ENCODE peak calls at places on chromosomes 3 and 15, in ten cellular contexts. V is aorta; E is pancreas; Y is CD4-positive, CD25-positive, alpha-beta regulatory T cell; Z is brain microvascular endothelial cell; H is CD8-positive, alpha-beta memory T cell; F is A549; B is Peyer's patch; W is cardiac muscle cell; N is K562. M is an unnamed sample.

GRCh38 chr3:141659821-141660597 is 78.1 kb upstream of the RNF7 start:
- DNase-seq in F (peak; percentile 47), N (peak; percentile 47), Y (no peak), E (peak; percentile 47), Z (peak; percentile 17), H (no peak), V (peak; percentile 79), B (peak; percentile 57), W (peak; percentile 83), M (peak; percentile 49)

GRCh38 chr3:152257246-152258074 is 11.3 kb upstream of the MBNL1 start:
- DNase-seq in Z (peak; percentile 18), Y (no peak), W (no peak), V (no peak), H (peak; percentile 73), E (no peak), B (no peak), N (no peak), F (no peak), M (no peak)

GRCh38 chr15:22850055-22850454 is 11.6 kb downstream of the NIPA2 start:
- DNase-seq in Y (no peak), B (no peak), W (no peak), F (no peak), Z (peak; percentile 32), V (no peak), E (no peak), H (no peak), N (no peak), M (no peak)

GRCh38 chr3:170410428-170411029 is 8.1 kb upstream of the CLDN11 start:
- DNase-seq in W (peak; percentile 12), N (peak; percentile 59), B (no peak), H (no peak), F (peak; percentile 36), V (no peak), Y (no peak), E (no peak), Z (no peak), M (no peak)

GRCh38 chr15:51281368-51281967 is 56.9 kb downstream of the CYP19A1 start:
- DNase-seq in B (peak; percentile 72), Y (no peak), F (peak; percentile 60), E (peak; percentile 60), W (peak; percentile 76), Z (peak; percentile 47), H (no peak), V (peak; percentile 82), N (peak; percentile 67), M (peak; percentile 85)

GRCh38 chr3:179476215-179476614 is 24.9 kb upstream of the GNB4 start:
- DNase-seq in E (no peak), H (no peak), F (no peak), B (no peak), Z (no peak), Y (no peak), V (no peak), N (peak; percentile 30), W (no peak), M (no peak)

GRCh38 chr15:22263738-22264137 is 183.4 kb downstream of the OR4M2 start:
- DNase-seq in N (no peak), H (no peak), V (no peak), Z (no peak), Y (no peak), E (no peak), B (no peak), F (no peak), W (no peak), M (no peak)

GRCh38 chr3:101281616-101282015 is 38.8 kb downstream of the IMPG2 start:
- DNase-seq in Z (no peak), Y (no peak), E (no peak), V (no peak), W (peak; percentile 48), H (no peak), F (no peak), N (no peak), B (no peak), M (no peak)

GRCh38 chr3:192747746-192748145 is 20.4 kb upstream of the FGF12 start:
- DNase-seq in Z (no peak), W (no peak), N (no peak), Y (no peak), V (no peak), B (no peak), H (no peak), F (no peak), E (no peak), M (no peak)

GRCh38 chr15:92848852-92849598 is 51.1 kb upstream of the CHD2 start:
- DNase-seq in N (peak; percentile 80), E (no peak), W (no peak), B (peak; percentile 66), Z (peak; percentile 39), F (no peak), Y (no peak), V (no peak), H (peak; percentile 67), M (no peak)

GRCh38 chr15:62618432-62618831 is 424.1 kb upstream of the TPM1 start:
- DNase-seq in E (no peak), B (no peak), F (no peak), H (no peak), V (no peak), N (no peak), Z (peak; percentile 65), W (no peak), Y (no peak), M (no peak)

DNA sequence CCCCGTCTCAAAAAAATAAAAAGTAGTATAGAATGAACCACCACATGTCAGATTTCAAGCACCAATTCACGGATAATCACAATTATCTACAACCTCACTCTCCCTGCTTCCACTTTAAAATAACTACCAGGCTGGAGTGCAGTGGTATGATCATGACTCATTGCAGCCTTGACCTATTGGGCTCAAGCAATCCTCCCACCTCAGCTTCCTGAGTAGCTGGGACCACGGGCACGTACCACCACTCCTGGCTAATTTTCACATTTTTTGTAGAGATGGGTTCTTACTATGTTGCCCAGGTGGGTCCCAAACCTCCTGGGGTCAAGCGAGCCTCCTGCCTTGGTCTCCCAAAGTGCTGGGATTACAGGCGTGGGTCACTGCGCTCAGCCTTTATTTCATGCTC is 38.1 kb upstream of the LDHAL6B start:
- DNase-seq in Z (peak; percentile 78), Y (no peak), V (no peak), H (no peak), N (peak; percentile 7), B (no peak), F (no peak), W (no peak), E (no peak), M (no peak)
- H3K27ac ChIP-seq in Z (peak overlapping the region; percentile 86), Y (no peak overlapping the region), V (peak overlapping the region; percentile 39), H (no peak overlapping the region), N (no peak overlapping the region), B (no peak overlapping the region), F (peak overlapping the region; percentile 28), W (no peak overlapping the region), E (no peak overlapping the region), M (no peak overlapping the region)

DNA sequence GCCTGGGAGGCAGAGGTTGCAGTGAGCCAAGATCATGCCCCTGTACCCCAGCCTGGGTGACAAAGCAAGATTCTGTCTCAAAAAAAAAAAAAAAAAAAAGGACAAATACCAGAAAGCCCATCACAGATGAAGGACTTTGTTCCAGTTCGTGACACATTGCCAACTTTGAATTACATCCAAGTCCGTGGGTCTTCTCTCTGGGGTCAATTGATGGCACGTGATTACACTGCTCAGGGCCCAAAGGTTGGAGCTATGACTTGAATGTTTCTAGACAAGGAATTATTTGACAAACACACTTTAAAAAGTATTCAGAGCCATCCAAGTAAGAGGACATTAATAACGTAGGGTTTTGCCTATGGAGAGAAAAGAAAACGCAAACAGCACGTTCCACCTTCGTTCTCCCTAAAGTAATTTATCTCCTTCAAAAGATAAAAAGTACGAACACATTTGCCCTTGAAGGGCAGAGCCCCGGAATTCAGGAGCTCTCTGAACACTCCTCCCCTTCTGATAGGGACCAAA is 31.4 kb upstream of the ST3GAL6 start:
- DNase-seq in Y (no peak), V (no peak), B (no peak), W (no peak), Z (no peak), E (no peak), H (no peak), F (no peak), N (no peak), M (no peak)
- H3K27ac ChIP-seq in Y (no peak overlapping the region), V (peak overlapping the region; percentile 72), B (peak overlapping the region; percentile 45), W (peak overlapping the region; percentile 92), Z (peak overlapping the region; percentile 56), E (no peak overlapping the region), H (no peak overlapping the region), F (peak overlapping the region; percentile 22), N (no peak overlapping the region), M (peak overlapping the region; percentile 75)

GRCh38 chr15:95328559-95328958 is 1001.9 kb upstream of the NR2F2 start:
- DNase-seq in V (no peak), N (no peak), B (no peak), Y (no peak), W (no peak), Z (no peak), F (no peak), E (no peak), H (no peak), M (no peak)

GRCh38 chr15:95326689-95327525 is 1003.6 kb upstream of the NR2F2 start:
- DNase-seq in H (no peak), B (no peak), E (no peak), W (peak; percentile 24), N (no peak), Z (no peak), Y (no peak), F (no peak), V (no peak), M (no peak)

GRCh38 chr15:95327661-95328060 is 1002.8 kb upstream of the NR2F2 start:
- DNase-seq in B (no peak), E (no peak), F (no peak), H (no peak), W (no peak), V (no peak), N (no peak), Z (peak; percentile 11), Y (no peak), M (no peak)

GRCh38 chr15:95325763-95326688 is 1004.5 kb upstream of the NR2F2 start:
- DNase-seq in N (no peak), Y (no peak), Z (peak; percentile 59), V (no peak), E (no peak), H (no peak), W (peak; percentile 1), B (no peak), F (no peak), M (no peak)

GRCh38 chr15:95329362-95329761 is 1001.1 kb upstream of the NR2F2 start:
- DNase-seq in N (no peak), E (no peak), F (no peak), B (no peak), V (no peak), H (no peak), W (no peak), Y (no peak), Z (no peak), M (no peak)
- H3K27ac ChIP-seq in N (no peak overlapping the region), E (no peak overlapping the region), F (no peak overlapping the region), B (no peak overlapping the region), V (no peak overlapping the region), H (no peak overlapping the region), W (no peak overlapping the region), Y (no peak overlapping the region), Z (no peak overlapping the region), M (no peak overlapping the region)

GRCh38 chr15:78810377-78811123 is 714 bp downstream of the ADAMTS7 start:
- DNase-seq in H (peak; percentile 6), W (peak; percentile 77), Z (peak; percentile 11), B (peak; percentile 55), N (peak; percentile 24), F (peak; percentile 79), Y (no peak), E (no peak), V (peak; percentile 69), M (peak; percentile 35)
- H3K27ac ChIP-seq in H (no peak overlapping the region), W (peak overlapping the region; percentile 37), Z (peak overlapping the region; percentile 60), B (peak overlapping the region; percentile 83), N (no peak overlapping the region), F (peak overlapping the region; percentile 69), Y (no peak overlapping the region), E (no peak overlapping the region), V (peak overlapping the region; percentile 1), M (peak overlapping the region; percentile 42)